ENCODE peak calls at places on chromosome 11, in seven cellular contexts. F is spleen, M is heart left ventricle, O is right lobe of liver, I is HepG2, H is ovary, W is psoas muscle. T is an unnamed sample. For H3K4me1, the result is how much of the 10 kb centered on the place peaks cover.

GRCh38 chr11:132312616-132313210 is 942.3 kb downstream of the NTM start:
- DNase-seq in F (no peak), M (no peak), O (no peak), I (no peak), H (no peak), W (no peak), T (no peak)

GRCh38 chr11:2587976-2588748 is 111.6 kb downstream of the KCNQ1OT1 start:
- DNase-seq in F (peak), M (no peak), O (peak), I (no peak), H (peak), W (peak), T (no peak)

GRCh38 chr11:70539360-70540095 is 141.2 kb downstream of the CTTN start:
- DNase-seq in F (no peak), M (no peak), O (peak), I (no peak), H (no peak), W (no peak), T (no peak)

GRCh38 chr11:121929581-121929980 is 186.4 kb downstream of the BLID start:
- DNase-seq in F (no peak), M (peak), O (no peak), I (peak), H (peak), W (peak), T (no peak)

GRCh38 chr11:82899957-82900276 is 313 bp downstream of the PRCP start:
- DNase-seq in F (no peak), M (no peak), O (no peak), I (no peak), H (no peak), W (no peak), T (no peak)

GRCh38 chr11:129249351-129249750 is 57.2 kb upstream of the ARHGAP32 start:
- DNase-seq in F (no peak), M (no peak), O (no peak), I (no peak), H (no peak), W (no peak), T (no peak)

GRCh38 chr11:120612363-120613263 is 101.1 kb downstream of the GRIK4 start:
- DNase-seq in F (no peak), M (peak), O (no peak), I (peak), H (peak), W (no peak), T (no peak)

GRCh38 chr11:74641289-74641688 is 48.9 kb downstream of the POLD3 start:
- DNase-seq in F (no peak), M (no peak), O (no peak), I (no peak), H (no peak), W (no peak), T (no peak)

GRCh38 chr11:102900346-102900745 is 25.6 kb upstream of the MMP12 start:
- DNase-seq in F (no peak), M (no peak), O (no peak), I (no peak), H (no peak), W (no peak), T (no peak)

DNA sequence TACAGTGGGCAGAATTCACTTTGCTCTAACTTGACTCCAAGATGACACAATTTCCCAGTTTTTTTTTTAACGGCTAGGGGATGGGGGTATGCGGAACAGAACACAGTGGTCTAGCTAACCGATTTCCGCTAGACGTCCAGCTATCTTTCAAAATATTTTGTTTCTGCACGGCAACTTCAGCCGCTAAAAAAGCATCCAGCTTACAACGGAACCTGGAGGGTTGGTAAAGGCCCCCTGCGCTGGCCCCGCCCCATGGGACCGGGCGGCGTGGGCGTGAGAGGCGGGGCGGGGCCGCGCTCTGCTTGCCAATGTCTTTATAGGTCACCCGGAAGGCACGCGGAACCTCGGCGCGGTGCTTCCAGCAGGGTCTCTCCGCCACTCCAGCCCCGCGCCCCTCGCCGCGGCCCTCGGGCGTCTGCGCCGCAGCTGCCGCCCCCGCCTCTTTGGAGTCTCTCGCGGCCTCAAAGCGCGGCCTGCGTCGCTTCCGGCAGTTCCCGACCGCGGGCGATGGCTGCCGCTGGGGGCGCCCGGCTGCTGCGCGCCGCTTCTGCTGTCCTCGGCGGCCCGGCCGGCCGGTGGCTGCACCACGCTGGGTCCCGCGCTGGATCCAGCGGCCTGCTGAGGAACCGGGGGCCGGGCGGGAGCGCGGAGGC is at the start of gene FDX1:
- DNase-seq in F (peak), M (peak), O (peak), I (peak), H (peak), W (peak), T (peak)
- TF ChIP-seq CTCF in F (peak), M (peak), O (peak), I (peak), H (peak), W (peak), T (peak)

GRCh38 chr11:114102993-114103896 is 43.7 kb downstream of the ZBTB16 start:
- DNase-seq in F (no peak), M (no peak), O (no peak), I (peak), H (no peak), W (no peak), T (no peak)
- H3K4me3 ChIP-seq in F (no peak), M (no peak), O (no peak), I (no peak), H (no peak), W (no peak), T (peak)

GRCh38 chr11:12848413-12848812 is 160.7 kb upstream of the RASSF10 start:
- DNase-seq in F (no peak), M (no peak), O (no peak), I (no peak), H (no peak), W (no peak), T (no peak)
- H3K4me1 ChIP-seq in F (under half), M (under half), O (under half), I (under half), H (under half), W (half or more), T (under half)

GRCh38 chr11:103964390-103964789 is 72.0 kb upstream of the DDI1 start:
- DNase-seq in F (no peak), M (no peak), O (no peak), I (no peak), H (no peak), W (no peak), T (no peak)
- TF ChIP-seq CTCF in F (no peak), M (no peak), O (no peak), I (no peak), H (no peak), W (no peak), T (no peak)

GRCh38 chr11:109326781-109327180 is 95.2 kb upstream of the C11orf87 start:
- DNase-seq in F (no peak), M (no peak), O (no peak), I (no peak), H (no peak), W (no peak), T (no peak)
- H3K4me3 ChIP-seq in F (no peak), M (no peak), O (no peak), I (no peak), H (no peak), W (no peak), T (no peak)

GRCh38 chr11:12076840-12077534 is 33.4 kb upstream of the MICAL2 start:
- DNase-seq in F (no peak), M (no peak), O (no peak), I (no peak), H (no peak), W (no peak), T (no peak)

GRCh38 chr11:12074529-12075195 is 35.7 kb upstream of the MICAL2 start:
- DNase-seq in F (no peak), M (no peak), O (no peak), I (no peak), H (no peak), W (no peak), T (no peak)

GRCh38 chr11:12073436-12073835 is 37.0 kb upstream of the MICAL2 start:
- DNase-seq in F (no peak), M (no peak), O (no peak), I (no peak), H (no peak), W (no peak), T (no peak)

GRCh38 chr11:12075822-12076821 is 34.3 kb upstream of the MICAL2 start:
- DNase-seq in F (no peak), M (no peak), O (no peak), I (no peak), H (no peak), W (peak), T (peak)

GRCh38 chr11:12075291-12075690 is 35.1 kb upstream of the MICAL2 start:
- DNase-seq in F (no peak), M (no peak), O (no peak), I (no peak), H (no peak), W (no peak), T (no peak)
- H3K4me1 ChIP-seq in F (under half), M (under half), O (under half), I (under half), H (under half), W (under half), T (under half)

DNA sequence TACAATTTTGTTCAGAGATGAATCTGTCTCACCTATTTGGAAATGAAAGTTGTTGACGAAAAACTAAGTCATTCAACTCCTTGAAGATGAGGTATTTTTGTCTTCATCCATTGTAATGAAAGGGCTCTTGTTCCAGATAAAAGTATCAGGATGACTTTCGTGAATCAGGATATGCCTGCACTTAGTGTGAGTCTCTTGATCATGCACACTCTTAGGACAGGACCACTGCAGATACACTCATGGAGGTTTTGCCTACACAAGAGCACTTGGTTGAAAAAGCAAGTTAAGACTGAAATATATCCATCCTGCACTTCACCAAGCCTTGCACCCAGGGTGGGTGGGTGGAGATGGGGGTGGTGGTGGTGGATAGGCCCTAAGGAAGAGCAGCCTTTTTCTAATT is 120.8 kb upstream of the MTMR2 start:
- DNase-seq in F (no peak), M (no peak), O (no peak), I (no peak), H (no peak), W (no peak), T (no peak)
- TF ChIP-seq CTCF in F (no peak), M (no peak), O (no peak), I (no peak), H (no peak), W (no peak), T (no peak)

T was measured in thoracic aorta.